ENCODE peak calls at places on chromosomes 7 and 10, in seven cellular contexts. B is naive thymus-derived CD4-positive, alpha-beta T cell; P is stomach; M is fibroblast of pulmonary artery; D is spleen; O is osteoblast; V is CD8-positive, alpha-beta memory T cell. S is an unnamed sample.

GRCh38 chr7:101669307-101669706 is 40.2 kb upstream of the MYL10 start:
- DNase-seq in O (no peak), V (no peak), B (no peak), D (no peak), M (no peak), P (no peak), S (no peak)

GRCh38 chr10:5944389-5945202 is 32.7 kb downstream of the IL15RA start:
- DNase-seq in V (no peak), O (peak), P (peak), B (no peak), M (peak), D (no peak), S (no peak)

GRCh38 chr10:98309366-98310355 is 41.7 kb upstream of the LOXL4 start:
- DNase-seq in P (peak), O (peak), M (peak), V (no peak), D (no peak), B (no peak), S (no peak)

GRCh38 chr10:10914129-10914528 is 103.5 kb upstream of the CELF2 start:
- DNase-seq in O (no peak), D (no peak), M (peak), V (no peak), P (no peak), B (no peak), S (no peak)

GRCh38 chr10:21445161-21445560 is 80.3 kb downstream of the SKIDA1 start:
- DNase-seq in V (no peak), O (no peak), P (no peak), D (no peak), B (no peak), M (no peak), S (no peak)

GRCh38 chr7:124171068-124171467 is 138.2 kb upstream of the TMEM229A start:
- DNase-seq in V (no peak), M (peak), P (no peak), O (no peak), D (no peak), B (no peak), S (no peak)

GRCh38 chr7:132393789-132394261 is 182.4 kb downstream of the PLXNA4 start:
- DNase-seq in V (peak), M (peak), D (peak), P (peak), O (no peak), B (no peak), S (no peak)

GRCh38 chr10:21056461-21056860 is 159.3 kb upstream of the NEBL start:
- DNase-seq in B (no peak), V (no peak), M (no peak), D (no peak), O (no peak), P (no peak), S (no peak)

GRCh38 chr10:110798340-110798739 is 73.4 kb upstream of the PDCD4 start:
- DNase-seq in O (no peak), B (no peak), M (no peak), P (no peak), V (no peak), D (no peak), S (no peak)

GRCh38 chr7:123844712-123845219 is at the start of gene HYAL4:
- DNase-seq in M (no peak), P (no peak), O (no peak), B (no peak), V (no peak), D (no peak), S (no peak)

GRCh38 chr10:71383972-71384687 is 12.6 kb upstream of the CDH23 start:
- DNase-seq in P (peak), M (peak), B (peak), D (peak), V (peak), O (peak), S (no peak)

GRCh38 chr10:51073461-51074237 is 638 bp upstream of the PRKG1 start:
- DNase-seq in M (peak), B (no peak), P (peak), V (no peak), D (peak), O (peak), S (no peak)

GRCh38 chr10:75476569-75476968 is 45.1 kb downstream of the LRMDA start:
- DNase-seq in B (no peak), D (no peak), P (no peak), O (no peak), M (no peak), V (no peak), S (no peak)

GRCh38 chr10:73814896-73815718 is 3.7 kb upstream of the NDST2 start:
- DNase-seq in D (no peak), M (peak), P (no peak), B (no peak), O (peak), V (no peak), S (no peak)

GRCh38 chr10:12255048-12255447 is 59.1 kb downstream of the CDC123 start:
- DNase-seq in V (no peak), O (peak), M (no peak), P (no peak), B (no peak), D (no peak), S (no peak)

GRCh38 chr10:114937962-114938817 is at the start of gene TRUB1:
- DNase-seq in V (peak), M (peak), B (peak), O (peak), D (peak), P (peak), S (peak)

GRCh38 chr10:22959950-22960349 is 32.1 kb downstream of the ARMC3 start:
- DNase-seq in B (no peak), D (no peak), M (no peak), P (no peak), O (no peak), V (no peak), S (no peak)

GRCh38 chr10:122164028-122164601 is 107.0 kb upstream of the BTBD16 start:
- DNase-seq in O (peak), M (no peak), P (no peak), V (no peak), D (no peak), B (no peak), S (no peak)

GRCh38 chr7:36207451-36208291 is 54.6 kb downstream of the EEPD1 start:
- DNase-seq in P (peak), O (peak), M (peak), V (no peak), D (peak), B (no peak), S (no peak)

GRCh38 chr7:105399043-105399725 is 10.5 kb upstream of the SRPK2 start:
- DNase-seq in D (no peak), M (peak), O (peak), B (no peak), V (no peak), P (no peak), S (no peak)

GRCh38 chr10:59844436-59844835 is 61.9 kb downstream of the CCDC6 start:
- DNase-seq in O (no peak), V (no peak), D (no peak), M (no peak), P (no peak), B (no peak), S (no peak)

GRCh38 chr7:33108591-33108930 is 643 bp downstream of the RP9 start:
- DNase-seq in D (no peak), O (no peak), V (no peak), B (peak), P (no peak), M (no peak), S (no peak)

GRCh38 chr10:6136215-6137201 is 47.7 kb downstream of the RBM17 start:
- DNase-seq in V (no peak), O (peak), M (peak), D (peak), B (no peak), P (no peak), S (peak)

GRCh38 chr7:138981332-138982203 is at the start of gene KIAA1549:
- DNase-seq in P (peak), V (peak), B (peak), O (peak), D (peak), M (peak), S (no peak)

GRCh38 chr7:74544706-74545469 is 91.2 kb downstream of the GTF2IRD1 start:
- DNase-seq in O (no peak), B (no peak), M (peak), P (peak), D (no peak), V (no peak), S (peak)

GRCh38 chr7:105675873-105676484 is 94.7 kb upstream of the EFCAB10 start:
- DNase-seq in D (peak), B (peak), P (peak), V (peak), M (no peak), O (no peak), S (no peak)

GRCh38 chr10:93384006-93384405 is 98.1 kb downstream of the MYOF start:
- DNase-seq in M (no peak), O (no peak), P (no peak), B (no peak), V (no peak), D (no peak), S (no peak)

GRCh38 chr10:103845983-103846382 is 9.4 kb downstream of the SH3PXD2A start:
- DNase-seq in O (no peak), M (no peak), P (no peak), D (peak), B (peak), V (no peak), S (no peak)

GRCh38 chr10:73910401-73910763 is 550 bp upstream of the PLAU start:
- DNase-seq in D (no peak), O (no peak), B (no peak), V (no peak), P (no peak), M (no peak), S (no peak)

GRCh38 chr7:113268757-113269156 is 150.4 kb upstream of the SMIM30 start:
- DNase-seq in V (no peak), O (no peak), B (no peak), D (no peak), M (no peak), P (no peak), S (no peak)

GRCh38 chr10:63165249-63165648 is 32.1 kb downstream of the NRBF2 start:
- DNase-seq in B (no peak), D (no peak), M (no peak), O (no peak), P (no peak), V (no peak), S (no peak)

GRCh38 chr7:4797858-4798705 is 22.7 kb downstream of the AP5Z1 start:
- DNase-seq in D (peak), O (peak), M (peak), B (peak), V (peak), P (peak), S (no peak)

GRCh38 chr10:89391882-89392756 is at the start of gene IFIT1:
- DNase-seq in D (no peak), O (peak), V (peak), B (peak), P (peak), M (peak), S (peak)

GRCh38 chr10:81876253-81876731 is 1.3 kb downstream of the NRG3 start:
- DNase-seq in D (peak), O (peak), P (no peak), V (no peak), M (peak), B (no peak), S (no peak)

GRCh38 chr10:83012866-83013265 is 1126.4 kb upstream of the GHITM start:
- DNase-seq in V (no peak), M (peak), P (no peak), B (no peak), O (no peak), D (no peak), S (no peak)

GRCh38 chr7:27066148-27066547 is 29.7 kb downstream of the HOXA1 start:
- DNase-seq in V (no peak), D (no peak), O (no peak), B (no peak), M (peak), P (no peak), S (no peak)

GRCh38 chr10:31030216-31030615 is 1.4 kb downstream of the ZNF438 start:
- DNase-seq in P (no peak), D (no peak), V (no peak), B (no peak), O (no peak), M (no peak), S (no peak)

DNA sequence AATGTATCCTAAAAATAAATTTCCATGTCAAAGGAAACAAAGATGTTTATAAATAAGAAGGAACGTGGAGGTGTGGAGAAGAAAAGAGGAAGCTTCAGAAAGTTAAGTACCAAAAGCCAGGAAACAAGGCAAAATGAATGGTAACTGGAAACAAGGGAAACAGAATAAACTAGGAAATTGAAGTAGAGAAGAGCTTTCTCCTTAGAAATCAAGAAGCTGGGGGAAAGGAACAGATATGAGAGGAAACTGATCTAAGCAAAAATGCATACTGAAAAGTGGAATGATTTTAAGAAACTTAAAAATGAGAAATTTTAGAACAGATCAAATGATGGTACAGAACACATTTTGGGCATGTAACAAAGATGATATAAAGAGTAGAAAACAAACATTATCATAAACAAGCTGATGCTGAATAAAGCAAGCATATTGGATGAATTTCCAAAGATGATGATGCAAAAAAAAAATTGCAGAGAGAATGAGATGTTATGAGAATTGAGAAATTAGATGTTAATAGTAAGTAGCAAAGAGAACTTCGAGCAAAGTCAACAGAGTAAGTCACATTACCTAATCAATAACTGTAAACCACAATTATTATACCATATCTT is 1.9 kb downstream of the BRAF start:
- DNase-seq in O (no peak), V (no peak), B (no peak), D (no peak), M (no peak), P (no peak), S (no peak)
- H3K4me3 ChIP-seq in O (no peak), V (no peak), B (no peak), D (peak), M (peak), P (no peak), S (no peak)

GRCh38 chr7:151252961-151253691 is 4.6 kb upstream of the SMARCD3 start:
- DNase-seq in V (no peak), B (no peak), D (no peak), P (no peak), M (no peak), O (peak), S (no peak)
- H3K4me3 ChIP-seq in V (no peak), B (no peak), D (no peak), P (no peak), M (no peak), O (peak), S (no peak)

DNA sequence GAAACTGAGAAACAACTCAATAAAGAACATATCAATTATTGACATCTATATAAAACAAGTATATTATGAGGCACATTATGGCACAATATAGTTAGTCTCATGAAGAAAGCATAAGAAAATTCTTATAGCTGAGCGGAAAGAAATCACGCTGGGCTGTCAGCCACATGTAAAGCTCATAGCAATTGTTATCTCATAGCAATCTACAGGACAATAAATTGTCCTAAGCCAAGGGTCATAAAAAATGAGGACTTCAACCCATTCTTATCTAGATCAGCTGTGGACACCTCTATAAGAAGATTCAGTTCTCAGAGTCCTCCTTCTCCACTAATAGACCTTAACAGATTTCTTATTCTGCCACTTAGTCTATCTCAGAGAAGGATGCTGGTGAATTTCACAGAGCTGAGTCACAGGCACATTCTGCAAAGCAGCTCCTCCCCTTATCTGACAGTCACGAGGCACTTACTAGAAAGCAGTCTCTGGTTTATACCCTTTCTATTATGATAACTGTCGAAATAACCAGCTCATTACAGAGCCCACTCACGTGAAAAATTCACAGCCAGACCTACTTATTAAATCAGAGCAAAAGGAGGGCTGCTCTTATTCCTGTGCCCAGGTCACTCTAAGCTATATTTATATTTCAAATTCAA is 185.3 kb upstream of the PCLO start:
- DNase-seq in V (no peak), D (no peak), M (peak), P (no peak), B (no peak), O (no peak), S (no peak)
- H3K4me3 ChIP-seq in V (no peak), D (no peak), M (no peak), P (no peak), B (no peak), O (no peak), S (no peak)

GRCh38 chr10:86535057-86535882 is 13.7 kb upstream of the WAPL start:
- DNase-seq in M (no peak), D (peak), P (peak), B (no peak), V (no peak), O (peak), S (no peak)
- H3K4me3 ChIP-seq in M (peak), D (peak), P (peak), B (no peak), V (no peak), O (peak), S (peak)

GRCh38 chr7:44081266-44081748 is 1.0 kb downstream of the POLM start:
- DNase-seq in V (peak), P (no peak), D (peak), M (no peak), B (no peak), O (peak), S (no peak)
- H3K4me3 ChIP-seq in V (peak), P (peak), D (peak), M (peak), B (peak), O (peak), S (peak)

GRCh38 chr10:42754155-42755027 is 28.2 kb upstream of the BMS1 start:
- DNase-seq in B (peak), V (peak), P (no peak), M (peak), D (no peak), O (peak), S (no peak)

GRCh38 chr10:42755591-42756093 is 27.0 kb upstream of the BMS1 start:
- DNase-seq in V (no peak), D (no peak), B (no peak), O (no peak), P (no peak), M (no peak), S (no peak)

GRCh38 chr10:42753507-42754154 is 29.0 kb upstream of the BMS1 start:
- DNase-seq in V (peak), M (no peak), P (no peak), D (peak), B (peak), O (peak), S (no peak)

GRCh38 chr10:42753126-42753506 is 29.5 kb upstream of the BMS1 start:
- DNase-seq in D (peak), P (peak), B (peak), V (peak), M (peak), O (peak), S (no peak)

DNA sequence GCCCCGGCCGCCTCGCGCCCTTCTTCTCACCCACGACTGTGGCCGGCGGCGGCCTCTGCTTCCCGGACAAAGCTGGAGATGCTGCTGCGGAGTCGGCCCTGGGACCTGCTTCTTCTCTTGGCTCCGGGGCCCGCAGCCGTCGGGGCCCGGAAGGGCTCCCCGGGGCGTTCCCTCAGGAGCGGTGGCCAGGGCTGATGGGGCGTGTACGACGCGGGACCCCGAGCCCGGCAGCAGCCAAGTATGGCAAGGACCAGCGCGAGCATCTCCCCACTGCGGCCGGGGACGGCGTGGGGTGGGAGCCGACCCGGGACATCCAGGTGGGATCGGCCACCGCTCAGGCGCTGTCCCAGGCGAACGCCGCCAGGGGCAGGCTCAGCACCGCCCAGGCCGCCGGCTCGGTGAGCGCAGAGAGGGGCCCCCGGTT is 27.6 kb upstream of the BMS1 start:
- DNase-seq in B (no peak), O (no peak), D (no peak), M (no peak), P (no peak), V (no peak), S (no peak)
- H3K4me3 ChIP-seq in B (no peak), O (no peak), D (peak), M (no peak), P (peak), V (no peak), S (no peak)

S was measured in GM12864.